ENCODE peak calls at places on chromosomes 13 and 19, in eight cellular contexts. N, C, S, T, M, Q, Z and G are unnamed samples. For H3K27me3, the result is how much of the 10 kb centered on the place peaks cover.

GRCh38 chr19:24086974-24087595 is at the start of gene ZNF254:
- DNase-seq in M (peak), N (peak), S (peak), Q (peak), T (peak), Z (peak), C (peak), G (peak)

GRCh38 chr13:93746589-93746988 is 520.0 kb downstream of the GPC6 start:
- DNase-seq in C (no peak), M (no peak), Q (no peak), N (no peak), Z (no peak), T (no peak), S (no peak), G (no peak)

GRCh38 chr13:41751277-41751676 is 209.6 kb downstream of the VWA8 start:
- DNase-seq in S (no peak), N (no peak), Z (no peak), C (no peak), T (peak), M (peak), Q (peak), G (no peak)

GRCh38 chr13:47639716-47640447 is 361.2 kb downstream of the SUCLA2 start:
- DNase-seq in Z (no peak), C (no peak), Q (no peak), M (no peak), T (no peak), N (no peak), S (no peak), G (no peak)

GRCh38 chr19:3699071-3699740 is 1.1 kb downstream of the PIP5K1C start:
- DNase-seq in T (peak), S (no peak), N (peak), Z (no peak), C (peak), Q (peak), M (peak), G (no peak)

GRCh38 chr13:109904218-109904617 is 117.8 kb upstream of the IRS2 start:
- DNase-seq in S (no peak), Z (no peak), T (no peak), N (no peak), C (peak), Q (no peak), M (peak), G (no peak)

GRCh38 chr13:79470666-79471065 is 10.3 kb upstream of the NDFIP2 start:
- DNase-seq in Z (no peak), S (no peak), T (no peak), M (no peak), Q (no peak), C (no peak), N (no peak), G (no peak)

GRCh38 chr19:13843104-13843921 is 33.6 kb upstream of the NANOS3 start:
- DNase-seq in Z (no peak), M (no peak), C (peak), Q (no peak), S (no peak), N (peak), T (peak), G (no peak)

GRCh38 chr13:75135325-75135825 is 346.6 kb downstream of the TBC1D4 start:
- DNase-seq in T (no peak), Q (no peak), M (no peak), S (no peak), C (no peak), N (no peak), Z (no peak), G (no peak)

GRCh38 chr19:47305309-47305751 is 4.3 kb upstream of the C5AR1 start:
- DNase-seq in M (peak), T (peak), Z (no peak), C (peak), Q (peak), N (peak), S (peak), G (peak)

GRCh38 chr13:112804374-112804773 is 114.5 kb downstream of the ATP11A start:
- DNase-seq in N (no peak), T (no peak), Z (no peak), S (no peak), C (no peak), Q (no peak), M (no peak), G (no peak)

GRCh38 chr19:33273881-33274662 is 28.3 kb downstream of the CEBPA start:
- DNase-seq in M (peak), N (no peak), Z (no peak), S (no peak), C (no peak), T (peak), Q (peak), G (no peak)

GRCh38 chr13:32545083-32545482 is 6.5 kb upstream of the N4BP2L2 start:
- DNase-seq in Q (no peak), T (no peak), M (no peak), C (no peak), S (no peak), Z (no peak), N (no peak), G (no peak)

GRCh38 chr13:20332361-20333096 is 100.4 kb upstream of the GJB6 start:
- DNase-seq in Q (no peak), C (no peak), M (no peak), N (no peak), T (no peak), S (no peak), Z (no peak), G (no peak)

GRCh38 chr13:93859666-93860065 is 619.8 kb downstream of the DCT start:
- DNase-seq in Z (no peak), Q (no peak), C (no peak), S (no peak), N (no peak), T (no peak), M (no peak), G (no peak)

GRCh38 chr13:98476106-98476505 is 100.8 kb downstream of the STK24 start:
- DNase-seq in C (peak), Q (no peak), T (no peak), N (peak), Z (no peak), S (peak), M (no peak), G (no peak)

GRCh38 chr13:94764576-94765321 is 52.4 kb upstream of the SOX21 start:
- DNase-seq in Z (no peak), C (peak), N (no peak), T (no peak), Q (no peak), M (no peak), S (no peak), G (no peak)

GRCh38 chr13:46905249-46905648 is 8.4 kb upstream of the HTR2A start:
- DNase-seq in M (peak), Z (no peak), C (no peak), T (no peak), Q (no peak), N (no peak), S (no peak), G (no peak)

GRCh38 chr13:40781717-40782116 is 7.7 kb upstream of the SLC25A15 start:
- DNase-seq in S (no peak), M (no peak), Q (no peak), N (no peak), C (no peak), Z (no peak), T (no peak), G (no peak)

GRCh38 chr13:89380101-89380500 is 1708.9 kb downstream of the SLITRK5 start:
- DNase-seq in S (no peak), N (no peak), Z (no peak), T (no peak), M (no peak), C (no peak), Q (no peak), G (no peak)

GRCh38 chr13:79658333-79658975 is 177.5 kb downstream of the NDFIP2 start:
- DNase-seq in M (no peak), N (peak), Z (no peak), C (peak), T (no peak), Q (no peak), S (no peak), G (no peak)

GRCh38 chr19:10074153-10074552 is 12.0 kb upstream of the SHFL start:
- DNase-seq in C (peak), Z (no peak), S (no peak), T (no peak), Q (no peak), M (peak), N (no peak), G (no peak)

GRCh38 chr13:25732146-25732865 is 319.5 kb downstream of the SHISA2 start:
- DNase-seq in S (no peak), Z (no peak), N (no peak), T (no peak), C (no peak), Q (no peak), M (no peak), G (no peak)

GRCh38 chr19:14127929-14128509 is 8.4 kb downstream of the ASF1B start:
- DNase-seq in T (peak), N (no peak), Q (no peak), S (no peak), M (no peak), C (no peak), Z (no peak), G (no peak)

GRCh38 chr13:51311271-51311670 is 28.2 kb upstream of the SERPINE3 start:
- DNase-seq in M (no peak), Z (no peak), N (no peak), C (peak), S (no peak), T (no peak), Q (no peak), G (no peak)

DNA sequence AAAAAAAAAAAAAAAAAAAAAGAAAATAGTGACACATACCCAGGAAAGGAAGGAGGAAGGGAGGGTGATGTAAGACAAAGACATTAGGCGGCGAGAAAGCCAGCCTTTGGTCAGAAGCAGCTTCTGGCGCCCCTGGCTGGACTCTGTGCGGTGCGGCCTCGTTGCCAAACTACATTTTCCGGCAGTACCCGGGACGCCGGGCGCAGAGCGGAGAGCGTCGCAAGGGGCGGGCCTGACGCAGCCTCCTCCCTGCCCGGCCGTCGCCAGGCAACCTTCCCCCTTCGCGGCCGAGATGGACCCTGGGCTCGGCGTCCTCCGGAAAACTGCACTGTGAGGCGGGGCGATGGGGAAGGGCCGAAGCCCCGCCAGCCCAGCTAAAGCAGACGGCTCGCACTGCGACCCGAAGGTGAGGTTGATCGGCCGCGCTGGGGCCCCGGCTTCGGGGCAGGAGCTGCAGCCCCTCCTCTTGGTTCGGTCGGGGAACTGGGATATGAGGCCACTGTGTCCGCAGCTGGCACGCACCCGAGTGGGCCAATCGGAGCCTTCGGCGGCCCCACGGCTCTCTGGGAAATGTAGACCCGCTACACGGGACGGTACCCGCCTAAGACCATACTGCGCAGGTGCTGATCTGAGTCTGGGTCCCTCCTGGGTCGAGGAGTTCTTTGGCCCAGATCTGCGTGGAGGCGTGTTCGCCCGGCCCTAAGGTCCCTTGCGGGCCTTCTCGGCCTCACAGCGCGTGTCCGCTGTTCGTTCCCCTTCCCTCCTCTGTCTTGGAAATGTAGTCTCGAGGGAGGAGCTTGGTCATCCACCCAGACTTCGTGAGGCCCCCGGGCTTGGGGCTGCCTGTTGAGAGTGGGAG is 2.3 kb upstream of the MZF1 start:
- DNase-seq in C (peak), T (peak), S (no peak), M (peak), Z (no peak), N (peak), Q (peak), G (peak)
- TF ChIP-seq CTCF in C (no peak), T (no peak), S (no peak), M (peak), Z (no peak), N (peak), Q (no peak), G (no peak)

GRCh38 chr19:42154471-42155323 is 22.5 kb upstream of the POU2F2 start:
- DNase-seq in Z (no peak), M (no peak), C (no peak), S (no peak), N (peak), T (no peak), Q (no peak), G (no peak)
- H3K27me3 ChIP-seq in Z (under half), M (half or more), C (under half), S (under half), N (under half), T (half or more), Q (under half), G (under half)

GRCh38 chr19:15748239-15748638 is 10.5 kb downstream of the OR10H3 start:
- DNase-seq in C (no peak), M (no peak), T (no peak), N (no peak), S (no peak), Z (no peak), Q (no peak), G (no peak)
- H3K27ac ChIP-seq in C (no peak), M (no peak), T (no peak), N (no peak), S (no peak), Z (no peak), Q (no peak), G (no peak)

DNA sequence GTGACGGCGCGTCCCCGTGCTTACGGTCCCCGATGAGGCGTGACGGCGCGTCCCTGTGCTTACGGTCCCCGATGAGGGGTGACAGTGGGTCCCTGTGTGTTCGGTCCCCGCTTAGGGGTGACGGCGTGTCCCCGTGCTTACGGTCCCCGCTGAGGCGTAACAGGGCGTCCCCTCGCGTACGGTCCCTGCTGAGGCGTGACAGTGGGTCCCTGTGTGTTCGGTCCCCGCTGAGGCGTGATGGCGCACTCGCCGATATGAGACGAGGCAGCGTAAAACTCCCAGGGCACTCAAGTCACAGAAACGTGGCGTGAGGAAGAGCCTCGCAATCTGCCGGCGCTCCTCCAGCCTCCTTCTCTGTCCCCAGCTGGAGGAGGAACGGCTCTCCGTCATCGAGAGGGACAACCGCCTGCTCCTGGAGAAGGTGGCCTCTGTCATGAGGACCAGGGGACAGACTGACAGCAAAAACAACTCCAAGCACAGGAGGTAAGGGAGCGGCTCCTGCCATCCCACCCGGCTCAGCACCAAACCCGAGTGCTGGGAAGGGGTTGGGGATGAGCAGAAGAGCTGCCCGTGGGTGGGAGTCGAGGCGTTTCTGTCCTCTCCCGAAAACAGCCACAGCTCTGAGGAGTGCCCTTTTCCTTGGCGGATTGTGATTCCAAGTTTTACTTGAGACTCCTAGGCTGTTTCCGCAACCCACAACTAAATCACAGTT is 21.1 kb downstream of the CFAP97D2 start:
- DNase-seq in T (no peak), Q (no peak), S (no peak), N (no peak), Z (no peak), C (no peak), M (no peak), G (no peak)
- TF ChIP-seq CTCF in T (no peak), Q (no peak), S (no peak), N (no peak), Z (no peak), C (no peak), M (no peak), G (no peak)